ENCODE peak calls at places on chromosomes 7 and 10, in five cellular contexts. A is RWPE1, L is AG08395, P is ACHN, O is lower leg skin. K is an unnamed sample.

GRCh38 chr7:1561036-1561940 is 5.3 kb upstream of the TMEM184A start:
- DNase-seq in A (no peak), P (no peak), O (no peak), L (no peak), K (no peak)

GRCh38 chr7:80991654-80992053 is 72.8 kb upstream of the SEMA3C start:
- DNase-seq in P (no peak), L (no peak), O (no peak), A (no peak), K (no peak)

GRCh38 chr7:130595986-130596385 is 72.6 kb downstream of the COPG2 start:
- DNase-seq in L (no peak), A (no peak), O (no peak), P (no peak), K (no peak)

GRCh38 chr7:36272567-36273269 is 116.9 kb upstream of the ANLN start:
- DNase-seq in P (no peak), O (no peak), L (no peak), A (no peak), K (no peak)

GRCh38 chr7:86647340-86648094 is 3.8 kb downstream of the GRM3 start:
- DNase-seq in A (no peak), O (no peak), P (no peak), L (no peak), K (no peak)

GRCh38 chr7:82810558-82811259 is 352.0 kb downstream of the PCLO start:
- DNase-seq in P (peak; percentile 81), A (peak; percentile 35), L (peak; percentile 72), O (peak; percentile 15), K (peak; percentile 15)

GRCh38 chr10:20953120-20953519 is 56.0 kb upstream of the NEBL start:
- DNase-seq in L (no peak), O (no peak), P (no peak), A (no peak), K (no peak)

GRCh38 chr10:44295619-44296222 is 89.2 kb downstream of the CXCL12 start:
- DNase-seq in O (no peak), P (no peak), A (no peak), L (no peak), K (no peak)

GRCh38 chr7:76318488-76319353 is 16.2 kb downstream of the HSPB1 start:
- DNase-seq in O (peak; percentile 88), L (peak; percentile 92), A (peak; percentile 89), P (peak; percentile 94), K (no peak)